ENCODE peak calls at places on chromosomes 2 and 18, in four cellular contexts. Q is hepatocyte, U is GM23338, I is HepG2. P is an unnamed sample. For H3K79me2, the result is how much of the 10 kb centered on the place peaks cover.

GRCh38 chr2:25920326-25920725 is 42.0 kb upstream of the ASXL2 start:
- DNase-seq in U (no peak), Q (no peak), I (no peak), P (no peak)

GRCh38 chr2:189287982-189288494 is 108.5 kb upstream of the COL5A2 start:
- DNase-seq in Q (peak), U (peak), I (peak), P (peak)

GRCh38 chr2:72080286-72081145 is 67.1 kb downstream of the CYP26B1 start:
- DNase-seq in Q (no peak), U (no peak), I (no peak), P (no peak)

GRCh38 chr2:95760839-95761525 is 169.2 kb downstream of the TRIM43 start:
- DNase-seq in U (no peak), I (no peak), Q (no peak), P (peak)

GRCh38 chr2:181680055-181680936 is at the start of gene NEUROD1:
- DNase-seq in I (no peak), U (peak), Q (peak), P (no peak)

GRCh38 chr2:215654177-215654850 is 218.4 kb upstream of the FN1 start:
- DNase-seq in I (no peak), Q (peak), U (no peak), P (peak)

GRCh38 chr18:75269140-75269676 is 58.6 kb downstream of the TSHZ1 start:
- DNase-seq in U (no peak), Q (no peak), I (no peak), P (no peak)

GRCh38 chr2:131673400-131674173 is 145.9 kb downstream of the CCDC74A start:
- DNase-seq in U (peak), I (peak), Q (peak), P (no peak)

GRCh38 chr2:188944442-188944841 is 29.7 kb upstream of the COL3A1 start:
- DNase-seq in U (no peak), I (no peak), Q (no peak), P (no peak)

GRCh38 chr2:184178229-184178628 is 420.1 kb upstream of the ZNF804A start:
- DNase-seq in Q (no peak), U (no peak), I (no peak), P (no peak)

GRCh38 chr2:191166111-191166755 is 15.4 kb upstream of the STAT4 start:
- DNase-seq in U (no peak), I (peak), Q (peak), P (peak)

GRCh38 chr2:136171223-136171622 is 53.3 kb upstream of the CXCR4 start:
- DNase-seq in Q (no peak), I (no peak), U (no peak), P (no peak)

GRCh38 chr2:62999905-63000304 is 50.7 kb upstream of the OTX1 start:
- DNase-seq in Q (no peak), U (no peak), I (no peak), P (peak)

GRCh38 chr2:157459486-157459885 is 15.6 kb upstream of the CYTIP start:
- DNase-seq in Q (no peak), U (no peak), I (no peak), P (no peak)

GRCh38 chr2:207867075-207867474 is 97.4 kb upstream of the FZD5 start:
- DNase-seq in U (no peak), Q (no peak), I (no peak), P (peak)

GRCh38 chr2:222869252-222869560 is 8.4 kb downstream of the ACSL3 start:
- DNase-seq in Q (no peak), U (no peak), I (no peak), P (no peak)

GRCh38 chr2:160486341-160486740 is 7.3 kb downstream of the RBMS1 start:
- DNase-seq in I (no peak), Q (no peak), U (no peak), P (no peak)

GRCh38 chr2:240319855-240320560 is 115.5 kb upstream of the GPC1 start:
- DNase-seq in U (no peak), I (no peak), Q (peak), P (peak)

GRCh38 chr18:63336366-63337099 is 17.0 kb upstream of the BCL2 start:
- DNase-seq in U (no peak), Q (no peak), I (peak), P (peak)

GRCh38 chr2:159069229-159069628 is 100.8 kb downstream of the TANC1 start:
- DNase-seq in U (no peak), Q (no peak), I (no peak), P (no peak)

GRCh38 chr18:7817596-7817995 is 250.5 kb downstream of the PTPRM start:
- DNase-seq in I (no peak), U (no peak), Q (peak), P (no peak)

GRCh38 chr2:208854717-208855116 is 448.1 kb downstream of the PTH2R start:
- DNase-seq in Q (no peak), U (no peak), I (no peak), P (no peak)

GRCh38 chr2:203859030-203859854 is 8.3 kb upstream of the CTLA4 start:
- DNase-seq in U (no peak), Q (no peak), I (no peak), P (no peak)

DNA sequence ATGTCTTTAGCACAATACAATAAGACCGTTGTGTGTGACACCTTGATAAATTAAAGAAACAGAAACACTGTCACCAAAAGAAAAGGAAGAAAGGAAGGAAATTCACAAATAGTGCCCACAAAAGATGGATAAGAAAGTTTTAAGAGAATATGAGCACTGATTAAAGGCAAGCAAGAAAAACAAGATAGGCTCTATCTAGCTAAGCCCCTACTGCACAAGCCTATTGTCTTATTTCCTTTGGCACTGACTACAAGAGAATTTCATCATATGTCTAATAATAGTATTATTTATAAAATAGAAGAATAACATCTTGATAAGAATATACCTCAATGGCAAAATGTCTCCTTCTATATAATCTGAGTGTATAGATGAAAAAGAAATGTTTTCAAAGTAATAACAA is 335.7 kb downstream of the NCKAP5 start:
- DNase-seq in U (no peak), Q (no peak), I (no peak), P (no peak)
- H3K4me2 ChIP-seq in U (no peak), Q (no peak), I (no peak), P (no peak)

GRCh38 chr2:3493610-3493997 is 25.7 kb downstream of the ADI1 start:
- DNase-seq in Q (peak), I (peak), U (peak), P (peak)
- TF ChIP-seq CTCF in Q (no peak), I (no peak), U (no peak), P (no peak)

DNA sequence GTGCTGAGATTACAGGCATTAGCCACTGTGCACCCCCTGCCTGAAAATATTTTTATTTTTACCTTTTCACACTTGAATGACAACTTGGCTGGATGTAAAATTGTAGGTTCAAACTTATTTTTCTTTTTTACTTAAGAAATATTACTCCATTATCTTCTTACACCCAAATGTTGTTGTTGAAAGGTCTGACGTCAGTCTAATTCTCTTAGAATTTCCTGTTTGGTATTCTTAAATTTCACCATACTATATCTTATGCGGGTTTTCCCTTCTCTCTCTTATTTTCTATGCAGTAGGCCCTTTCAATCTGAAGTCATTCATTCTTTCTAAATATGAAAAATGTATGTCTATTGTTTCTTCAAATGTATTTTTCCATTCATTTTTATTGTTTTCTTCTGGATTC is 29.1 kb upstream of the RAB11FIP5 start:
- DNase-seq in U (no peak), Q (no peak), I (no peak), P (no peak)
- H3K79me2 ChIP-seq in U (under half), Q (under half), I (under half), P (under half)

DNA sequence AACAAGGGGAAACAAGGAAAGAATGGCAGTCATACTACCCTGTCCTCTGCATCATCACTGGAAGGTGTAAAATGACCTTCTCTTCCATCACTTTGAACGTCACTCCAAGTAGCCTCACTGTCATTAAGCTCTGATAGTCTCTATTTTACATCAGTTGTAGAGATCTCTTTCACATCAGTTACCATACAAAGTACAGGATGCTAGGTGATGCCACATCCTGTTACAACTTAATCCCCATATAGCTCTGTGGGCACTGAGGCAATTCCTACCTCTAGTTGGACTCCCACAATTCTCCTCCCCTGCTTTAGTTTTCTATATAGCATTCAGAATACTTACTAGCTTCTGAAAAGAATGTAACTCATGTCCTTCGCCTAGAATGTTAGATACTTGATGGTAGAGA is 55.1 kb upstream of the TTC27 start:
- DNase-seq in U (no peak), I (no peak), Q (no peak), P (no peak)
- H3K4me2 ChIP-seq in U (no peak), I (no peak), Q (no peak), P (no peak)

GRCh38 chr2:21095714-21096113 is 28.1 kb upstream of the TDRD15 start:
- DNase-seq in I (peak), Q (no peak), U (no peak), P (no peak)

GRCh38 chr2:21099281-21099907 is 24.4 kb upstream of the TDRD15 start:
- DNase-seq in Q (no peak), U (no peak), I (peak), P (no peak)

GRCh38 chr2:21096458-21096857 is 27.3 kb upstream of the TDRD15 start:
- DNase-seq in U (no peak), I (peak), Q (peak), P (no peak)

GRCh38 chr2:21097331-21097730 is 26.4 kb upstream of the TDRD15 start:
- DNase-seq in Q (peak), U (no peak), I (peak), P (no peak)

DNA sequence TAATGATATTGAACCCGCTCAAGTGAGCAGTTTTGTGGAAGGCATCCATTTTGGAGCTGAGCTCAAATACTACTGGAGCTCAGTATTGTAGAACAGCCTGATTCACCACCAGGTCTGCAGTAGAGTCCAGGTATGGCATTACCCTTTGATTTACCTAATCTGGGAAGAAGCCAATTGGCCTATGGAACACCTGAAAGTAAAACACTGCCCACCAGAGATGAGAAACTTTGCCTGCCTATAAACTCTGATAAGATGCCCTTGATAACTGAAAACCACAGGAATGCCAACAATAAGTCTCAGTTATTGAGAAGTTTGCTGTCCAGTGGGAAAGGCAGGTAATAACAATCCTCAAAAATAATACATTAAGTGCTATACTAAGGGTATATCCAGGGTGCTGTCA is 25.5 kb upstream of the TDRD15 start:
- DNase-seq in I (peak), Q (no peak), U (no peak), P (no peak)
- TF ChIP-seq CTCF in I (no peak), Q (no peak), U (no peak), P (no peak)

P was measured in astrocyte.